ENCODE peak calls at places on chromosomes 11 and 22, in eight cellular contexts. U, F, D, G, W, B, Q and S are unnamed samples. For H3K4me1, the result is how much of the 10 kb centered on the place peaks cover.

GRCh38 chr11:134132808-134133207 is 63.9 kb downstream of the JAM3 start:
- DNase-seq in U (no peak), F (no peak), D (no peak), G (no peak), W (no peak), B (peak), Q (no peak), S (no peak)

GRCh38 chr11:96500440-96500839 is 110.6 kb downstream of the JRKL start:
- DNase-seq in U (no peak), F (no peak), D (no peak), G (no peak), W (no peak), B (no peak), Q (no peak), S (no peak)

GRCh38 chr11:118343981-118344521 is at the start of gene CD3G:
- DNase-seq in U (no peak), F (no peak), D (no peak), G (no peak), W (no peak), B (no peak), Q (no peak), S (no peak)

GRCh38 chr11:47327025-47327424 is 25.5 kb downstream of the MYBPC3 start:
- DNase-seq in U (no peak), F (no peak), D (no peak), G (no peak), W (no peak), B (no peak), Q (no peak), S (no peak)

GRCh38 chr11:126547161-126547560 is 191.7 kb downstream of the ST3GAL4 start:
- DNase-seq in U (no peak), F (no peak), D (no peak), G (no peak), W (no peak), B (peak), Q (peak), S (no peak)

GRCh38 chr22:33271390-33272161 is 213.4 kb upstream of the SYN3 start:
- DNase-seq in U (peak), F (no peak), D (no peak), G (peak), W (no peak), B (no peak), Q (peak), S (peak)

GRCh38 chr11:105100976-105101630 is 38.5 kb downstream of the CARD18 start:
- DNase-seq in U (no peak), F (no peak), D (no peak), G (no peak), W (no peak), B (peak), Q (no peak), S (no peak)

GRCh38 chr11:36385121-36385530 is 89.0 kb downstream of the PRR5L start:
- DNase-seq in U (no peak), F (no peak), D (no peak), G (no peak), W (no peak), B (no peak), Q (peak), S (no peak)

GRCh38 chr22:45896153-45896951 is 80.6 kb downstream of the WNT7B start:
- DNase-seq in U (no peak), F (no peak), D (no peak), G (peak), W (peak), B (peak), Q (no peak), S (no peak)

GRCh38 chr22:48340191-48340590 is 1487.5 kb downstream of the BRD1 start:
- DNase-seq in U (no peak), F (peak), D (no peak), G (no peak), W (no peak), B (no peak), Q (no peak), S (no peak)

GRCh38 chr22:23242473-23243001 is 62.2 kb downstream of the BCR start:
- DNase-seq in U (no peak), F (no peak), D (no peak), G (no peak), W (no peak), B (no peak), Q (no peak), S (no peak)

GRCh38 chr11:125345706-125346561 is 150.1 kb downstream of the FEZ1 start:
- DNase-seq in U (peak), F (peak), D (peak), G (peak), W (peak), B (peak), Q (peak), S (peak)

GRCh38 chr11:68047437-68048290 is 8.8 kb downstream of the TCIRG1 start:
- DNase-seq in U (no peak), F (no peak), D (no peak), G (no peak), W (peak), B (peak), Q (no peak), S (no peak)

GRCh38 chr11:128336203-128336602 is 251.2 kb downstream of the ETS1 start:
- DNase-seq in U (peak), F (no peak), D (peak), G (peak), W (no peak), B (no peak), Q (peak), S (no peak)

GRCh38 chr11:69157156-69157821 is 1.6 kb downstream of the SMIM38 start:
- DNase-seq in U (no peak), F (no peak), D (peak), G (no peak), W (peak), B (peak), Q (peak), S (no peak)

GRCh38 chr11:38005597-38005996 is 1407.6 kb upstream of the RAG2 start:
- DNase-seq in U (no peak), F (no peak), D (no peak), G (no peak), W (no peak), B (no peak), Q (peak), S (no peak)

GRCh38 chr11:13775471-13775870 is 107.0 kb downstream of the FAR1 start:
- DNase-seq in U (no peak), F (peak), D (no peak), G (no peak), W (no peak), B (no peak), Q (no peak), S (no peak)

GRCh38 chr11:37786214-37786755 is 1188.2 kb upstream of the RAG2 start:
- DNase-seq in U (no peak), F (no peak), D (no peak), G (no peak), W (no peak), B (peak), Q (peak), S (no peak)

GRCh38 chr22:35352214-35353111 is 28.4 kb upstream of the HMOX1 start:
- DNase-seq in U (peak), F (no peak), D (peak), G (no peak), W (peak), B (no peak), Q (no peak), S (peak)

GRCh38 chr22:31089101-31090100 is 8.3 kb downstream of the SMTN start:
- DNase-seq in U (no peak), F (peak), D (no peak), G (peak), W (no peak), B (no peak), Q (peak), S (no peak)

GRCh38 chr11:19954899-19955298 is 205.4 kb downstream of the DBX1 start:
- DNase-seq in U (no peak), F (no peak), D (no peak), G (no peak), W (no peak), B (no peak), Q (peak), S (no peak)

GRCh38 chr11:119337581-119338317 is 2.9 kb downstream of the C1QTNF5 start:
- DNase-seq in U (no peak), F (peak), D (no peak), G (no peak), W (peak), B (no peak), Q (peak), S (no peak)

GRCh38 chr11:73141309-73142127 is 600 bp downstream of the FCHSD2 start:
- DNase-seq in U (peak), F (peak), D (peak), G (peak), W (peak), B (peak), Q (peak), S (peak)

GRCh38 chr22:26756675-26757293 is 99.4 kb downstream of the MIAT start:
- DNase-seq in U (peak), F (peak), D (peak), G (peak), W (peak), B (peak), Q (peak), S (peak)

GRCh38 chr11:86183694-86184093 is 60.9 kb upstream of the EED start:
- DNase-seq in U (no peak), F (no peak), D (no peak), G (no peak), W (no peak), B (peak), Q (peak), S (no peak)
- H3K4me1 ChIP-seq in U (under half), F (under half), D (under half), G (under half), W (under half), B (under half), Q (under half), S (under half)

GRCh38 chr11:45659031-45659817 is 6.2 kb downstream of the CHST1 start:
- DNase-seq in U (no peak), F (no peak), D (no peak), G (peak), W (peak), B (no peak), Q (no peak), S (no peak)

GRCh38 chr11:45662096-45662664 is 3.2 kb downstream of the CHST1 start:
- DNase-seq in U (no peak), F (no peak), D (no peak), G (no peak), W (peak), B (no peak), Q (no peak), S (no peak)

GRCh38 chr11:45661417-45662055 is 3.9 kb downstream of the CHST1 start:
- DNase-seq in U (no peak), F (no peak), D (no peak), G (no peak), W (no peak), B (no peak), Q (no peak), S (no peak)

GRCh38 chr11:45659818-45660160 is 5.6 kb downstream of the CHST1 start:
- DNase-seq in U (no peak), F (peak), D (no peak), G (no peak), W (peak), B (no peak), Q (no peak), S (no peak)

DNA sequence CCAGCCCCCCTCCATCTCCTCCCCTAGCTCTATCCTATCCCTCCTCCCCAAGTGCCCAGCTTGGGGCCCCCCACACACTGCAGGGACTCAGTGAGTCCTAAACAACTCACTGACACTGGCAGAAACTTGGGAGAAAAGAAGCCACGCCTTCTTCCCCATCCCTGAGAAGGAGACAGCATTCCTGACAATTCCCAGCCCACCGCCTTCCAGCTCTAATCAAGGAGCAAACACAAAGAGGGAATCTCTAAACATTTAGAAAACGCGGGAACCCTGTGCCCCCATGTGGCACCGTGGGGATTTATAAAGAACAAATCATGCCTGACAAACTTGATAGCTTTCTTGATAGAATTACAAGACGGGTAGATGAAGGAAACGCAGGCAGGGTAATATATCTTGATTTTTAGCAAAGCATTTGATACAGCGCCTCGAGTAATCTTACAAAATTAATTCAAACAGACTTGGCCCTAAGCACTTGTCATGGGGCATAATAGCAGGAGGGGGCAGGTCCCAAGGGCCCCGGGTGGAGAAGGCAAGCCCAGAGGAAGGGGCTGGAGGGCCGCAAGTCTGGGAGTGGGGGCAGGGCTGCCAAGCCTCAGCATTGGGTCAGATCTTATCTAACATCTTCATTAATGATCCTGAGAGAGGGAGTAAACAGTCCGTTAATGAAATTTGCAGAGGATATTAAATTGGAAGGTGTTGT is 4.6 kb downstream of the CHST1 start:
- DNase-seq in U (no peak), F (peak), D (no peak), G (no peak), W (peak), B (no peak), Q (no peak), S (no peak)
- H3K4me1 ChIP-seq in U (under half), F (under half), D (under half), G (under half), W (under half), B (under half), Q (under half), S (under half)

DNA sequence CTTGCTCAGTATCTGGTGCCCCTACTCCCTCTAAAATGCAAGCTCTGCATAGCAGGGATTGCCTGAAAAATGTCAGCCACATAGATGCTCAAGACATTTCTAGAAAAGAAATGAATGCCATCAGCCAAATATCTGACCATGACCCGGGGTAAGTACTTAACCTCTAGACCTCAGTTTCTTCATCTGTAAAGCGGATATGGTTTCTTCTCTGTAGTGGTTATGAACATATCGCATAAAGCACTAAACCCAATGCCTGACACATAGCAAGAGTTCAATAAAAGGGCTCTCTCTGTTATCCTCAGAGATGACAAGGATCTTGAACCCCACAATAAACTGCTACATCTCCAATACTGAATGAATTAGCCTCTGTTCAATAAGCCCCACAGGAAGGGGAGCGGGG is 122.6 kb downstream of the ABTB2 start:
- DNase-seq in U (no peak), F (no peak), D (no peak), G (no peak), W (no peak), B (no peak), Q (no peak), S (no peak)
- H3K4me1 ChIP-seq in U (under half), F (under half), D (under half), G (under half), W (under half), B (under half), Q (under half), S (under half)

GRCh38 chr22:39238561-39238960 is 6.2 kb downstream of the PDGFB start:
- DNase-seq in U (no peak), F (no peak), D (no peak), G (no peak), W (no peak), B (no peak), Q (no peak), S (no peak)

GRCh38 chr22:39237276-39238123 is 7.3 kb downstream of the PDGFB start:
- DNase-seq in U (no peak), F (no peak), D (no peak), G (peak), W (no peak), B (no peak), Q (no peak), S (no peak)

GRCh38 chr22:39238124-39238466 is 6.7 kb downstream of the PDGFB start:
- DNase-seq in U (no peak), F (no peak), D (no peak), G (no peak), W (no peak), B (no peak), Q (no peak), S (no peak)

GRCh38 chr22:39239561-39240423 is 5.0 kb downstream of the PDGFB start:
- DNase-seq in U (no peak), F (peak), D (no peak), G (peak), W (peak), B (peak), Q (no peak), S (no peak)

GRCh38 chr22:39238966-39239510 is 5.7 kb downstream of the PDGFB start:
- DNase-seq in U (no peak), F (no peak), D (no peak), G (no peak), W (no peak), B (no peak), Q (no peak), S (no peak)
- H3K4me1 ChIP-seq in U (under half), F (under half), D (half or more), G (half or more), W (half or more), B (under half), Q (half or more), S (half or more)

DNA sequence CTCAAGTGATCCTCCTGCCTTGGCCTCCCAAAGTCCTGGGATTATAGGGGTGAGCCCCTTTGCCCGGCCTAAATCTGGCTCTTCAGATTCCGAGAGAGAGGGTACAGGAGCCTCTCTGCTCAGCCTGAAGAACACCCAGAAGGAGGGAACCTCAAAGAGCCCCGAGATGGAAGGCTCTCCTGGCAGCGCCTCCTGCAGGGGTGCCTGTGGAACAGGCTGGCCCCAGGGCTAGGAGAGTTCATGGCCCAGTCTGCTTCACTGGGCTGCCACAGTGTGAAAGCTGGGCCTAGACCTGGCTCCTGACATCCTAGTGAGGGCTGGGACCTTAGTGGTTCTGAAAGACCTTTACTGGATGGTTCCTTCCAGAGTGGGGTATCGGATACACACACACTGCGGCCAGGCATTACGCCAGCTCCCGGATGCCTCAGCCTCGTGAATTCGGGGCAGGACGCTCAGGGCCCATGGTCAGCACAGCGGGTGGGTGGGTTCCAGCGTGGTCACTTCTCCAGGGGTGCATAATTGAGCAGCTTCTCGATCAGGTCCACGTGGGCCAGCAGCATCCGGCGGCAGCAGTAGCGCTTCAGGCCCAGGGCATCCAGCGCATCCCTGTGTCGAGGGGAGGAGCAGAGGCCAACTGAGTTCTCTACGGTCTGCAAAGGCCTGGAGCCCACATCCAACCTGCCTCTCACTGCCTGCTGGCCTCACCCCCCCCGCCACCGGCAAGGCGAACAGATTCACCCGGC is 2.3 kb downstream of the POLR2L start:
- DNase-seq in U (no peak), F (no peak), D (no peak), G (no peak), W (no peak), B (no peak), Q (no peak), S (no peak)
- H3K4me1 ChIP-seq in U (under half), F (under half), D (under half), G (under half), W (under half), B (half or more), Q (under half), S (under half)

GRCh38 chr11:3906166-3906565 is 50.7 kb downstream of the STIM1 start:
- DNase-seq in U (no peak), F (no peak), D (no peak), G (no peak), W (no peak), B (peak), Q (no peak), S (no peak)

GRCh38 chr11:3903207-3903896 is 47.9 kb downstream of the STIM1 start:
- DNase-seq in U (no peak), F (no peak), D (no peak), G (no peak), W (no peak), B (no peak), Q (peak), S (no peak)

GRCh38 chr11:3902441-3902840 is 47.0 kb downstream of the STIM1 start:
- DNase-seq in U (no peak), F (no peak), D (no peak), G (no peak), W (no peak), B (no peak), Q (no peak), S (no peak)

GRCh38 chr11:3905080-3905953 is 49.9 kb downstream of the STIM1 start:
- DNase-seq in U (peak), F (no peak), D (no peak), G (peak), W (no peak), B (peak), Q (peak), S (no peak)

GRCh38 chr11:3904228-3904627 is 48.8 kb downstream of the STIM1 start:
- DNase-seq in U (no peak), F (no peak), D (no peak), G (no peak), W (no peak), B (peak), Q (no peak), S (no peak)
- H3K4me1 ChIP-seq in U (under half), F (under half), D (under half), G (half or more), W (half or more), B (half or more), Q (under half), S (under half)

DNA sequence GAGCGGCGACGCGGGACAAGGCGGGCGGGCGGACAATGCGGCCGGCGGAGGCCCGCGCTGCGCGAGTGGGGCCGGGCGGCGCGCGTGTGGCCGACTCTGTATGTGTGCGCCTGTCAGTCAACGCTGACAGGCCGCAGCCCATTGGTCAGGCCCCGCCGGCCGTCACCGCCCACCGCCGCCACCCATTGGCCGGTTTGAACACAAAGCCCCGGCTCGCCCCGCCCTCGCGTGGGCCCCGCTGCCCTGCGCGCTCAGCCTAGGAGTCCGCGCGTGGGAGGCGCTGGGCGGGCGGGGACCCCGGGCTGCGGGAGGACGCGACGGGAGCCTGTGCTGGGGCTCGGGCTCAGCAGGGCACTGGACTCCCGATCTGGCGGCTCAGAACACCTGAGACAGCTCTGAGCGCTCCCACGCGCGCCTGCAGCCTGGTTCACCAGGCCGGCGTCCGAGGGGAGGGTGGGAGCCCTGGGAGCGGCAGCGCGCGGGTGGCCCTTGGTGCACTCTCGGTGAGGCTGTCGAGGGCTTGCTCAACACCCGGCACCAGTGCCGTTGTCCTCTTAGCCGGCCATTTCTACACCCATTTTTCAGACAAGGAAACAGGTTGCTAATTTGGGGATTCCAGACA is at the start of gene SUN2:
- DNase-seq in U (peak), F (peak), D (peak), G (peak), W (peak), B (peak), Q (peak), S (peak)
- H3K4me1 ChIP-seq in U (under half), F (under half), D (under half), G (under half), W (under half), B (under half), Q (under half), S (under half)